ENCODE peak calls at places on chromosome 18, in eight cellular contexts. U is A549; T is colonic mucosa; Z is CD8-positive, alpha-beta memory T cell; E is OCI-LY7; K is aorta; R is tibial artery; A is kidney. C is an unnamed sample. For H3K4me1, the result is how much of the 10 kb centered on the place peaks cover.

GRCh38 chr18:58232674-58233073 is 188.6 kb downstream of the NEDD4L start:
- DNase-seq in U (no peak), T (no peak), K (no peak), E (no peak), Z (no peak), R (no peak), A (no peak), C (no peak)

GRCh38 chr18:38481576-38481975 is 916.0 kb upstream of the CELF4 start:
- DNase-seq in Z (no peak), A (no peak), T (no peak), E (no peak), K (no peak), U (no peak), R (no peak), C (no peak)

GRCh38 chr18:22710628-22711380 is 222.3 kb upstream of the RBBP8 start:
- DNase-seq in A (peak), Z (no peak), R (peak), U (peak), K (peak), T (peak), E (no peak), C (peak)

GRCh38 chr18:36297419-36298112 is at the start of gene FHOD3:
- DNase-seq in E (no peak), K (peak), Z (no peak), T (peak), R (peak), A (peak), U (peak), C (peak)

GRCh38 chr18:47997338-47997780 is 66.9 kb upstream of the SMAD2 start:
- DNase-seq in K (no peak), U (peak), E (peak), A (no peak), Z (peak), R (no peak), T (no peak), C (peak)

GRCh38 chr18:58761241-58761969 is 90.1 kb downstream of the MALT1 start:
- DNase-seq in K (no peak), T (peak), E (peak), Z (no peak), A (no peak), R (peak), U (no peak), C (no peak)

GRCh38 chr18:36200354-36200771 is 13.1 kb downstream of the MOCOS start:
- DNase-seq in A (no peak), R (no peak), E (no peak), T (no peak), U (no peak), Z (no peak), K (no peak), C (no peak)

GRCh38 chr18:40993363-40993762 is 961.7 kb upstream of the PIK3C3 start:
- DNase-seq in Z (no peak), E (no peak), T (no peak), R (no peak), K (no peak), A (no peak), U (no peak), C (no peak)

GRCh38 chr18:22846088-22846683 is 86.9 kb upstream of the RBBP8 start:
- DNase-seq in Z (no peak), K (no peak), U (peak), T (no peak), E (peak), R (no peak), A (no peak), C (peak)

GRCh38 chr18:38047820-38048219 is 482.2 kb upstream of the CELF4 start:
- DNase-seq in Z (no peak), A (no peak), E (no peak), R (no peak), K (no peak), T (no peak), U (no peak), C (no peak)

GRCh38 chr18:74197705-74198341 is 49.5 kb downstream of the TIMM21 start:
- DNase-seq in R (no peak), Z (no peak), T (peak), A (peak), E (peak), K (no peak), U (no peak), C (no peak)

GRCh38 chr18:42131940-42132244 is 176.9 kb downstream of the PIK3C3 start:
- DNase-seq in Z (no peak), E (no peak), U (no peak), T (no peak), K (no peak), A (no peak), R (no peak), C (no peak)

GRCh38 chr18:34990571-34990970 is 50.6 kb upstream of the MAPRE2 start:
- DNase-seq in E (no peak), R (peak), Z (no peak), T (no peak), A (no peak), U (no peak), K (peak), C (peak)

GRCh38 chr18:808086-808485 is 4.0 kb downstream of the YES1 start:
- DNase-seq in A (no peak), E (no peak), K (no peak), Z (no peak), T (no peak), U (no peak), R (no peak), C (peak)

GRCh38 chr18:45365835-45366234 is 249.4 kb upstream of the SLC14A2 start:
- DNase-seq in E (no peak), Z (no peak), R (no peak), A (no peak), K (no peak), U (no peak), T (no peak), C (no peak)

GRCh38 chr18:58247363-58247834 is 203.4 kb downstream of the NEDD4L start:
- DNase-seq in E (no peak), T (no peak), R (no peak), Z (no peak), U (no peak), A (no peak), K (no peak), C (peak)

GRCh38 chr18:59802031-59802430 is 97.8 kb upstream of the PMAIP1 start:
- DNase-seq in R (no peak), K (no peak), A (no peak), U (no peak), Z (no peak), E (no peak), T (no peak), C (no peak)

GRCh38 chr18:22466608-22467390 is 49.1 kb upstream of the CTAGE1 start:
- DNase-seq in Z (no peak), A (no peak), T (peak), U (peak), R (peak), E (no peak), K (peak), C (peak)

GRCh38 chr18:58687871-58688308 is 16.6 kb downstream of the MALT1 start:
- DNase-seq in T (no peak), U (no peak), A (no peak), Z (peak), R (no peak), E (no peak), K (no peak), C (no peak)

GRCh38 chr18:47968721-47969120 is 38.3 kb upstream of the SMAD2 start:
- DNase-seq in R (no peak), K (no peak), E (no peak), T (no peak), Z (no peak), A (no peak), U (peak), C (no peak)

GRCh38 chr18:76977681-76978234 is 154.8 kb downstream of the MBP start:
- DNase-seq in T (peak), A (no peak), R (no peak), K (no peak), Z (no peak), U (no peak), E (no peak), C (no peak)

GRCh38 chr18:78517973-78518372 is 461.6 kb upstream of the SALL3 start:
- DNase-seq in A (no peak), T (no peak), K (peak), E (no peak), R (peak), U (no peak), Z (no peak), C (no peak)

GRCh38 chr18:50240083-50240563 is 26.2 kb downstream of the CFAP53 start:
- DNase-seq in K (no peak), T (peak), A (no peak), R (no peak), E (no peak), Z (no peak), U (peak), C (no peak)

GRCh38 chr18:59873616-59874015 is 26.2 kb upstream of the PMAIP1 start:
- DNase-seq in E (no peak), Z (no peak), U (no peak), R (no peak), T (no peak), K (no peak), A (no peak), C (no peak)

GRCh38 chr18:9475643-9476580 is 599 bp downstream of the RALBP1 start:
- DNase-seq in U (no peak), K (no peak), E (peak), A (no peak), T (no peak), Z (peak), R (no peak), C (peak)

GRCh38 chr18:22182884-22183610 is 13.7 kb downstream of the GATA6 start:
- DNase-seq in E (no peak), R (no peak), T (no peak), U (no peak), K (no peak), A (no peak), Z (no peak), C (no peak)

GRCh38 chr18:39672171-39672570 is 2106.6 kb upstream of the CELF4 start:
- DNase-seq in Z (no peak), T (no peak), A (no peak), E (no peak), R (no peak), K (no peak), U (no peak), C (no peak)

GRCh38 chr18:47036298-47036874 is 965 bp upstream of the ELOA2 start:
- DNase-seq in R (no peak), T (peak), U (peak), Z (no peak), E (peak), A (no peak), K (no peak), C (peak)

GRCh38 chr18:32019251-32019943 is 772 bp downstream of the RNF125 start:
- DNase-seq in T (peak), A (peak), Z (peak), R (peak), U (peak), K (peak), E (peak), C (peak)

GRCh38 chr18:49016648-49017539 is 66.1 kb upstream of the SMAD7 start:
- DNase-seq in T (peak), R (peak), A (peak), K (peak), Z (no peak), U (peak), E (no peak), C (peak)

GRCh38 chr18:8654482-8655451 is 45.5 kb downstream of the RAB12 start:
- DNase-seq in U (peak), A (no peak), T (no peak), Z (no peak), E (peak), R (no peak), K (no peak), C (no peak)

GRCh38 chr18:7206231-7206630 is 24.7 kb upstream of the LRRC30 start:
- DNase-seq in A (no peak), U (no peak), T (no peak), K (no peak), R (no peak), Z (no peak), E (no peak), C (no peak)

GRCh38 chr18:12376034-12376717 is 851 bp downstream of the AFG3L2 start:
- DNase-seq in T (peak), R (no peak), E (peak), U (peak), Z (no peak), A (peak), K (peak), C (peak)
- H3K4me1 ChIP-seq in T (under half), R (under half), E (under half), U (under half), Z (half or more), A (under half), K (under half), C (under half)

GRCh38 chr18:2846241-2846637 is 567 bp upstream of the EMILIN2 start:
- DNase-seq in A (no peak), T (no peak), U (no peak), K (no peak), R (no peak), Z (no peak), E (no peak), C (peak)
- H3K27ac ChIP-seq in A (no peak), T (no peak), U (no peak), K (no peak), R (peak), Z (no peak), E (no peak), C (peak)

GRCh38 chr18:79851489-79851888 is 53.8 kb downstream of the KCNG2 start:
- DNase-seq in Z (no peak), R (peak), T (no peak), U (no peak), K (no peak), E (no peak), A (no peak), C (no peak)
- H3K4me3 ChIP-seq in Z (no peak), R (no peak), T (no peak), U (no peak), K (no peak), E (no peak), A (no peak), C (no peak)

DNA sequence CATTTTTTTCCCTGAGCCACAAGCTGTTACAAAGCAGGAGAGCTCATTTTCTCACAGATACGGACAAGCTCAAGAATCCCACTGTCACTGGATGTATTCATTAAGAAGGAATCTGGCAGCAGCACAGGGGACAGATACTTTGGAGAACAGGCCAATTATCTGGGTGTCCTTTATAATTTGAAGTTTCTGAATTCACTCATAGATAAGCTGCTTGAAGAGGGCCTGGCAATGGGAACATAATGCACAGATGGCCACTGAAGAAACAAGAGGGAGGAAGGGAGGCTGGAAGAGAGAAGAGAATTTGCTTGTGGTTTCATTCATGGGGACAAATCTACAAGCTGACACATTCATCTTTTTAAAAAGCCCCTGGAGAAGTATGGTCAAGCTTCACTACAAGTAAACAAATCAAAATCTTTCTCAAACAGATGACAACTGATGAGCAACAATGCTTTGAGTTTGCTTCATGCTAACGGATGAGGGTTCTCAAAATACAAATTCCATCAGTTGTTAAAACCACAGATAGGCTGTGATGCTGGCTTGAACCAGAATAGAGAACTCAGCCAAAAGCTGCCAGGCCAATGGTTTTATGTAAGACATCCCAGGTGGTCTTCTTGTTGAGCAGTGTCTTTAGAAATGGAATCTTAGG is 11.9 kb downstream of the BCL2 start:
- DNase-seq in E (no peak), R (no peak), Z (no peak), U (no peak), T (no peak), A (no peak), K (no peak), C (peak)
- H3K4me1 ChIP-seq in E (under half), R (under half), Z (half or more), U (under half), T (under half), A (under half), K (under half), C (under half)

GRCh38 chr18:54948350-54948837 is 10.9 kb downstream of the CCDC68 start:
- DNase-seq in T (no peak), A (no peak), R (no peak), Z (no peak), U (peak), K (no peak), E (no peak), C (no peak)
- H3K27ac ChIP-seq in T (peak), A (no peak), R (no peak), Z (no peak), U (peak), K (no peak), E (no peak), C (no peak)

DNA sequence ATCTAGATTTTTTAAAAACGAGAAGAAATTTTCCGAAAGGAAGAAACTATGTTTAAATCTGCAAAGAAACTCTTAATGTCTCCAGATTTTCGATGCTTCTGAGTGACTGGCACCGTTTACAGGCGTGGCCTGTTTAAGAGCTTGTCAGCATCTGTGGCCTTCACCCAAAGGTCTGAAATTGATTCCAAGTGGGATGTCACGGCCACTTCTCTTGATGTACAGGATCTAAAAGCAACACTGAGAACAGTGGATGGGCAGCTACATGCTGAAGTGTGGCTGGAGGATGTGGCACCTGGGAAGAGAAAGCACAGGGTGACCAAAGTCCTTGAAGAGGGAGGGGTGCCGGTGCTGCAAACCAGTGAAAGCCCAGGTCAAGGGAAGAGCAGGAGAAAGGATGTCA is 28.0 kb downstream of the EMILIN2 start:
- DNase-seq in U (no peak), A (no peak), K (no peak), R (no peak), Z (no peak), E (no peak), T (no peak), C (no peak)
- H3K4me3 ChIP-seq in U (no peak), A (no peak), K (no peak), R (peak), Z (no peak), E (no peak), T (no peak), C (no peak)

DNA sequence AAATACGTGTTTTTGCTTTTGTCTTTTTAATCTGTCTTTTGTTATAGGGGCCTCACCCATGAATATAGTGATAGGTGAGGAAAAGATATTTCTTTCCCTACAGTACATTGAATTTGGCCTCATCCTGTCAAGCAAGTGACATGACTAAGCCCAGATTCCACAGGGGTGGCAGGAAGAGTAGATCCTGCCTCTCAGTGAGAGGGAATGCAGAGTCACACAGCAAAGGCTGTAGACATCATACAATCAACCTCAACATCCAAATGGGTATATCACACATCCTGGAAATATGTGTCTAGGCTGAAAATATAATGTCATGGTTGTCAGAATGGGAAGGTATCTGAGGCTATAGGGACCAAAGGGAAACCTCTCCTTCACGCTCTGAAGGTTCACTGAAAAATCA is 269.6 kb downstream of the CDH20 start:
- DNase-seq in K (no peak), U (no peak), R (no peak), T (no peak), Z (no peak), A (no peak), E (no peak), C (no peak)
- H3K4me1 ChIP-seq in K (under half), U (under half), R (under half), T (under half), Z (under half), A (under half), E (under half), C (under half)

C was measured in cardiac muscle cell.